ENCODE peak calls at places on chromosomes 3 and 15, in four cellular contexts. N, B, V and E are unnamed samples.

GRCh38 chr3:193046369-193046768 is 128.7 kb upstream of the MB21D2 start:
- DNase-seq in N (no peak), B (no peak), V (no peak), E (no peak)

GRCh38 chr15:85583404-85584390 is 203.3 kb downstream of the AKAP13 start:
- DNase-seq in N (no peak), B (peak), V (no peak), E (no peak)

GRCh38 chr3:62665627-62666433 is 209.4 kb downstream of the CADPS start:
- DNase-seq in N (peak), B (peak), V (peak), E (peak)

GRCh38 chr3:16513141-16514020 is at the start of gene RFTN1:
- DNase-seq in N (peak), B (no peak), V (no peak), E (peak)

GRCh38 chr3:86702381-86702958 is 288.5 kb downstream of the VGLL3 start:
- DNase-seq in N (no peak), B (no peak), V (no peak), E (peak)

GRCh38 chr3:68972358-68972979 is 40.1 kb upstream of the TAFA4 start:
- DNase-seq in N (peak), B (no peak), V (peak), E (peak)

GRCh38 chr15:42858540-42858939 is 62.0 kb downstream of the TTBK2 start:
- DNase-seq in N (no peak), B (no peak), V (no peak), E (no peak)

GRCh38 chr3:109478614-109479013 is 141.3 kb upstream of the DPPA4 start:
- DNase-seq in N (no peak), B (no peak), V (no peak), E (no peak)

GRCh38 chr3:194983121-194983520 is 287.8 kb downstream of the XXYLT1 start:
- DNase-seq in N (no peak), B (no peak), V (no peak), E (no peak)

GRCh38 chr3:30658328-30659052 is 52.1 kb downstream of the TGFBR2 start:
- DNase-seq in N (no peak), B (peak), V (peak), E (no peak)

GRCh38 chr3:122886251-122886650 is 91.4 kb downstream of the SLC49A4 start:
- DNase-seq in N (no peak), B (no peak), V (no peak), E (no peak)

GRCh38 chr3:168220609-168221008 is 124.9 kb upstream of the GOLIM4 start:
- DNase-seq in N (no peak), B (no peak), V (no peak), E (no peak)

GRCh38 chr3:4999626-5000184 is 20.5 kb downstream of the BHLHE40 start:
- DNase-seq in N (peak), B (no peak), V (no peak), E (no peak)

GRCh38 chr15:66931768-66932633 is 133.4 kb upstream of the SMAD3 start:
- DNase-seq in N (peak), B (no peak), V (peak), E (no peak)

GRCh38 chr3:195401959-195402358 is 40.9 kb downstream of the ACAP2 start:
- DNase-seq in N (no peak), B (no peak), V (no peak), E (no peak)

GRCh38 chr15:65361708-65362459 is 15.9 kb downstream of the IGDCC3 start:
- DNase-seq in N (no peak), B (no peak), V (no peak), E (no peak)

GRCh38 chr3:149539491-149539890 is 65.0 kb downstream of the TM4SF4 start:
- DNase-seq in N (no peak), B (no peak), V (no peak), E (no peak)

GRCh38 chr3:61903931-61904657 is 342.7 kb downstream of the PTPRG start:
- DNase-seq in N (no peak), B (no peak), V (no peak), E (no peak)

GRCh38 chr3:116314476-116314875 is 130.8 kb downstream of the LSAMP start:
- DNase-seq in N (peak), B (no peak), V (no peak), E (no peak)

GRCh38 chr3:124083990-124084389 is 92.1 kb upstream of the ROPN1 start:
- DNase-seq in N (no peak), B (no peak), V (no peak), E (no peak)

GRCh38 chr15:55715355-55716076 is 27.4 kb downstream of the PRTG start:
- DNase-seq in N (no peak), B (no peak), V (no peak), E (no peak)

GRCh38 chr3:108215876-108216275 is 6.3 kb downstream of the IFT57 start:
- DNase-seq in N (no peak), B (no peak), V (no peak), E (no peak)

GRCh38 chr3:12005951-12006625 is 1.9 kb downstream of the SYN2 start:
- DNase-seq in N (no peak), B (no peak), V (no peak), E (no peak)

GRCh38 chr3:51386852-51387229 is 1.8 kb downstream of the MANF start:
- DNase-seq in N (no peak), B (no peak), V (no peak), E (no peak)

GRCh38 chr3:129558772-129559564 is 16.0 kb downstream of the H1-8 start:
- DNase-seq in N (peak), B (no peak), V (peak), E (no peak)

GRCh38 chr15:65595960-65596359 is 15.0 kb downstream of the INTS14 start:
- DNase-seq in N (peak), B (no peak), V (peak), E (no peak)

GRCh38 chr15:81105521-81105920 is 28.5 kb upstream of the CFAP161 start:
- DNase-seq in N (no peak), B (no peak), V (no peak), E (no peak)

GRCh38 chr3:109115451-109115850 is 2.5 kb downstream of the MORC1 start:
- DNase-seq in N (no peak), B (no peak), V (no peak), E (no peak)

GRCh38 chr3:127545711-127546457 is 44.6 kb downstream of the TPRA1 start:
- DNase-seq in N (no peak), B (no peak), V (no peak), E (no peak)

GRCh38 chr3:127452321-127452821 is 138.2 kb downstream of the TPRA1 start:
- DNase-seq in N (no peak), B (no peak), V (no peak), E (no peak)

GRCh38 chr15:48096813-48097212 is 24.0 kb upstream of the SLC24A5 start:
- DNase-seq in N (no peak), B (no peak), V (no peak), E (no peak)

GRCh38 chr3:63135362-63135761 is 142.7 kb upstream of the SYNPR start:
- DNase-seq in N (no peak), B (no peak), V (no peak), E (no peak)

GRCh38 chr15:92073044-92073785 is 219.7 kb downstream of the SLCO3A1 start:
- DNase-seq in N (no peak), B (no peak), V (no peak), E (no peak)

GRCh38 chr3:152461460-152461859 is 192.7 kb downstream of the MBNL1 start:
- DNase-seq in N (no peak), B (no peak), V (no peak), E (no peak)

DNA sequence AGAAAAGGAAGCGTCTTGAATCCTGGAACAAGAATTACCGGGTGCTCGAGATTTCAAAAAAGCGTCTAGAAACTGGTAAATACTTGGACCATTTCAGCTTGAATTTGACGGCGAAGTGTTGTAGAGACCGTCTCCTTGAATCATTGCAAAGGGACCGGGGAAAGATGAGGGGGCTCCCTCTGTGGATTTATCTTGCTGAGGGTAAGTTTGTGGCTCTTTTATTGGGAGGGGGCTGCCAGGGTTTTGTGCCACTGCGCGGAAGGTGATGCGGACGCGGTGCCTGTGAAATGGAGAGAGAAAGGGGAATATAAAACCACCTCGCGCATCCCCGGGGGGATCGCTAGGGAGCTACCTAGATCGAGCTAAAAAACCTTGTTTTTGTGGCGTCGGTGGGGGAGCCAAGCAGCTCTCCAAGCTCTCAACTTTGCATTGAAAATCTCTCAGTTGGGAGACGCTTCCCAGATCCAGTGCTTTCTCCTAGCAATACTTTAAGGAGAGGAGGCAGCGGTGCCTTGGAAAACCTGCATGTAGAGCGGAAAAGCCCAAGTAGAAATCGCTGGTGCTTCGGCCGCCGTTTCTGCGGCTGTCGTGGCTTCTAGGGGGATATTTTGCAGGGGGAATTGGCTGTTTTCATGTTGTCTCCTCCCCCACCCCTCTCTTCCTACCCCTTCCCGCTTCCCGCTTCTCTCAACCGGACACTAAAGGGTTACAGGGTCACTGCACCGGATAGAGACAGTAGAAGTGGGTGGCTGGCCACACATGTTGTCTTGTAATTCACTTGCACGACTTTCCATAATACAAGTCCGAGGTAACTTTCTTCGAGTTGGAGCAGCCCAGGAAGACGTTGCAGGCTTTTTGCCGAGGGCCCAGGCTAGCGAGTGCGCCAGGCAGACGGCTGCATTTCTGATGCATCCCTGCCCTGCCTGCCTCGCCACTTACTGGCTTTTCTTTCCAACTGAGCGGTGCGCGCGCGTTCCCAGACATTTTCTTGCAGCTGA is 187.6 kb downstream of the NLGN1 start:
- DNase-seq in N (no peak), B (no peak), V (no peak), E (peak)
- TF ChIP-seq FOXM1 in N (no peak), B (no peak), V (no peak), E (no peak)

GRCh38 chr15:68019814-68020525 is 34.1 kb upstream of the PIAS1 start:
- DNase-seq in N (no peak), B (no peak), V (no peak), E (no peak)

GRCh38 chr15:68018797-68019196 is 35.3 kb upstream of the PIAS1 start:
- DNase-seq in N (no peak), B (no peak), V (no peak), E (no peak)

GRCh38 chr15:68023307-68024101 is 30.6 kb upstream of the PIAS1 start:
- DNase-seq in N (no peak), B (no peak), V (no peak), E (no peak)

GRCh38 chr15:68022061-68022460 is 32.1 kb upstream of the PIAS1 start:
- DNase-seq in N (no peak), B (no peak), V (no peak), E (no peak)

GRCh38 chr15:68020685-68021084 is 33.4 kb upstream of the PIAS1 start:
- DNase-seq in N (no peak), B (no peak), V (no peak), E (no peak)
- TF ChIP-seq FOXK2 in N (no peak), B (no peak), V (no peak), E (no peak)

DNA sequence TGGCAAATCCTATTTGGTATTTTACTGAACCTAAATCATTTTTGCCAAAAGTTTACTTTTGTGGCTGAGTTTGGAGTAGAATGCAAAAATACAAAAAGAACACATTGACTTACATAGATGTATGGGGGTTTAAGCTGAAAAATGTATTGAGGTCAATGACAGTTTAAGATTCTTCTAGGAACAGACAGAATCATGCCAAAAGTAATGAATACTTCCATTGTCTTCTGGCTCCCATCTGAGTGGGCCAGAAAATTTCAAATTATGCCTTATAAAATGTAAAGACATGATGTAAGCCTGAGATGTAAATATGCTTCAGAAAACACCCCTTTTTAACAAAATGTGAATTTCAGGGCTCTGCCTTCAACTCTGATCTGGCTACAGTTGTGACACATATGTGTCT is 375.1 kb upstream of the DPH6 start:
- DNase-seq in N (no peak), B (no peak), V (no peak), E (no peak)
- TF ChIP-seq FOXM1 in N (no peak), B (no peak), V (no peak), E (no peak)

GRCh38 chr15:56737791-56738190 is 4.5 kb upstream of the ZNF280D start:
- DNase-seq in N (no peak), B (no peak), V (peak), E (no peak)

GRCh38 chr15:56741541-56741940 is 8.2 kb upstream of the ZNF280D start:
- DNase-seq in N (no peak), B (no peak), V (no peak), E (no peak)

GRCh38 chr15:56739964-56740640 is 6.8 kb upstream of the ZNF280D start:
- DNase-seq in N (peak), B (no peak), V (peak), E (peak)

GRCh38 chr15:56736881-56737707 is 3.8 kb upstream of the ZNF280D start:
- DNase-seq in N (peak), B (no peak), V (no peak), E (no peak)

DNA sequence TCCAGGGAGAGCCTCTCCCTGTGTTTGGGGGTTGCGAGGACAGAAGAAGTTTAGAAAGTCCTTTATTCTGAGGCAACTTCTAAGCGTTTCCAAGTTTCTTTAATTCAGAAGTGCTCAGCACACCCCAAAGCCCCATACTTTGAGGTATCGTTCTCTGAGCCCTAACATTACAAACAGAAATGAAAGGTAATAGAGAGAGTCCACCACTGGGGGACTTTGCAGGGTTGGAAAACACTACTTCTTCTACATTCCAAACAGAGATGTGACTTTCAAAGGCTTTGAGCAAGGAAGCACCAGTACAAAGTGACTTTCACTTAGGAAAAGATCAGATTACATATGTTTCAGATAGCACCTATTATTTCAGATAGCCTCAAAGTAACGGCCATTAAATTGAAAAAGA is 6.2 kb upstream of the ZNF280D start:
- DNase-seq in N (no peak), B (no peak), V (peak), E (no peak)
- TF ChIP-seq FOXK2 in N (no peak), B (no peak), V (no peak), E (no peak)